ENCODE peak calls at places on chromosome 10, in five cellular contexts. B is heart left ventricle, P is prostate gland, G is Peyer's patch, I is uterus. T is an unnamed sample.

GRCh38 chr10:59285848-59286247 is 76.5 kb downstream of the FAM13C start:
- DNase-seq in B (no peak), P (no peak), G (no peak), I (no peak), T (no peak)

GRCh38 chr10:79342811-79343541 is 4.3 kb upstream of the PPIF start:
- DNase-seq in B (no peak), P (peak), G (peak), I (no peak), T (no peak)

GRCh38 chr10:71246591-71247143 is 34.3 kb downstream of the UNC5B start:
- DNase-seq in B (peak), P (peak), G (peak), I (no peak), T (peak)

GRCh38 chr10:128781636-128782035 is 655.4 kb upstream of the MKI67 start:
- DNase-seq in B (no peak), P (no peak), G (no peak), I (no peak), T (no peak)

GRCh38 chr10:112650588-112651030 is 203.6 kb downstream of the VTI1A start:
- DNase-seq in B (no peak), P (no peak), G (no peak), I (no peak), T (no peak)

GRCh38 chr10:60521974-60522405 is 132.3 kb upstream of the ANK3 start:
- DNase-seq in B (no peak), P (no peak), G (no peak), I (no peak), T (no peak)

GRCh38 chr10:126387931-126388911 is at the start of gene ADAM12:
- DNase-seq in B (no peak), P (no peak), G (no peak), I (peak), T (peak)

GRCh38 chr10:1369197-1369596 is 313.0 kb downstream of the WDR37 start:
- DNase-seq in B (no peak), P (no peak), G (no peak), I (no peak), T (no peak)

GRCh38 chr10:122558452-122558851 is 2.1 kb upstream of the DMBT1 start:
- DNase-seq in B (no peak), P (no peak), G (peak), I (no peak), T (no peak)

GRCh38 chr10:99346247-99346646 is 17.1 kb downstream of the CNNM1 start:
- DNase-seq in B (no peak), P (no peak), G (no peak), I (no peak), T (no peak)

GRCh38 chr10:74928742-74929191 is 102.4 kb downstream of the KAT6B start:
- DNase-seq in B (no peak), P (no peak), G (no peak), I (no peak), T (no peak)

GRCh38 chr10:69344591-69345244 is 66.4 kb downstream of the HK1 start:
- DNase-seq in B (no peak), P (no peak), G (no peak), I (no peak), T (no peak)

GRCh38 chr10:43229208-43230061 is 37.4 kb downstream of the RASGEF1A start:
- DNase-seq in B (peak), P (no peak), G (peak), I (peak), T (peak)

GRCh38 chr10:70733051-70733450 is 52.1 kb downstream of the TBATA start:
- DNase-seq in B (peak), P (no peak), G (no peak), I (no peak), T (no peak)

GRCh38 chr10:125538947-125539649 is 143.9 kb downstream of the TEX36 start:
- DNase-seq in B (no peak), P (peak), G (peak), I (no peak), T (peak)

DNA sequence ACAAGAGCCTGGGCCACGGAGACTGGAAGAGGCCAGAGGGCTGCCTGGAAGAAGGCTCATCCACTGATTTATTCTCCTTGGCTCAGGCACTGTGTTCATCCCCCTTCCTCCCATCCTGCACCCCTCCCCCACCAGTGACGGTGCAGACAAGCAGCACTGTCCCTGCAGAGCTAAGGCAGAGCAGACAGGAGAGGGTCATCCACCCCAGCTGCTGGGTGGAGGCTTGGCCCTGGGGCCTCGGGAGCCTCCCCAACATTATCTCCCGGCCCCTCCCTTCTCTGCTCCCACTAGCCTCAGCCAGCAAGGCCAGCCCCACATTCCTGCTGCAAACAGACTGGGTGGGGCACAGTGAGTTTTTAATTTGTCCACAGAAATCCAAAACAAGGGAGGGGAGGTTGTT is 24.9 kb upstream of the HSPA12A start:
- DNase-seq in B (no peak), P (no peak), G (no peak), I (peak), T (peak)
- TF ChIP-seq POLR2A in B (no peak), P (no peak), G (no peak), I (no peak), T (no peak)

GRCh38 chr10:104327745-104328635 is 10.3 kb downstream of the ITPRIP start:
- DNase-seq in B (no peak), P (no peak), G (peak), I (no peak), T (peak)
- TF ChIP-seq POLR2A in B (no peak), P (peak), G (no peak), I (peak), T (no peak)

GRCh38 chr10:129868470-129869035 is 95.5 kb downstream of the EBF3 start:
- DNase-seq in B (no peak), P (no peak), G (no peak), I (no peak), T (peak)

GRCh38 chr10:129865413-129865812 is 98.7 kb downstream of the EBF3 start:
- DNase-seq in B (no peak), P (no peak), G (no peak), I (no peak), T (peak)

GRCh38 chr10:129867780-129868179 is 96.3 kb downstream of the EBF3 start:
- DNase-seq in B (no peak), P (no peak), G (no peak), I (no peak), T (peak)

GRCh38 chr10:129865960-129866359 is 98.1 kb downstream of the EBF3 start:
- DNase-seq in B (no peak), P (no peak), G (no peak), I (no peak), T (no peak)

GRCh38 chr10:129866894-129867293 is 97.2 kb downstream of the EBF3 start:
- DNase-seq in B (no peak), P (no peak), G (no peak), I (no peak), T (peak)
- TF ChIP-seq POLR2A in B (no peak), P (no peak), G (no peak), I (no peak), T (no peak)

GRCh38 chr10:14954001-14954770 is at the start of gene DCLRE1C:
- DNase-seq in B (peak), P (peak), G (peak), I (peak), T (peak)
- TF ChIP-seq POLR2A in B (peak), P (peak), G (peak), I (peak), T (no peak)

DNA sequence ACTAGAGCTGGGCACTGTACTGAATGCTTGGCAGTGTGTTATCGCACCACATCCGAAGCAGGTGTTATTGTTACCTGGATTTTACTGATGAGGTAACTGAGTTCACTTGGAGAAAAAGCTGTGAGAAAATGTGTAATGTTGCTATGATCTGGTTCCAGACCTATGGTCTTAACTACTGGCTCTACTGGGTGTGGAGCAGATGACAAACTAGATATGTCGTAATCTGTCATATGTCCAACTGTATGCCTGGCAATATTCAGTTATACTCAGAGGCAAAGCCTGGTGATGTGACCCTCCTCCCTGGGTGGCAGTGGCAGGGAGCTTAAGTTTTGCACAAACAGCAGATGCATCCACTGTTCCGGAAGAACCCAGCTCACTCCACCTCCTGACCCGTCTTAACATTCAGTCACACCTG is 23.5 kb downstream of the SCD start:
- DNase-seq in B (no peak), P (peak), G (no peak), I (no peak), T (no peak)
- TF ChIP-seq POLR2A in B (no peak), P (peak), G (peak), I (no peak), T (no peak)

DNA sequence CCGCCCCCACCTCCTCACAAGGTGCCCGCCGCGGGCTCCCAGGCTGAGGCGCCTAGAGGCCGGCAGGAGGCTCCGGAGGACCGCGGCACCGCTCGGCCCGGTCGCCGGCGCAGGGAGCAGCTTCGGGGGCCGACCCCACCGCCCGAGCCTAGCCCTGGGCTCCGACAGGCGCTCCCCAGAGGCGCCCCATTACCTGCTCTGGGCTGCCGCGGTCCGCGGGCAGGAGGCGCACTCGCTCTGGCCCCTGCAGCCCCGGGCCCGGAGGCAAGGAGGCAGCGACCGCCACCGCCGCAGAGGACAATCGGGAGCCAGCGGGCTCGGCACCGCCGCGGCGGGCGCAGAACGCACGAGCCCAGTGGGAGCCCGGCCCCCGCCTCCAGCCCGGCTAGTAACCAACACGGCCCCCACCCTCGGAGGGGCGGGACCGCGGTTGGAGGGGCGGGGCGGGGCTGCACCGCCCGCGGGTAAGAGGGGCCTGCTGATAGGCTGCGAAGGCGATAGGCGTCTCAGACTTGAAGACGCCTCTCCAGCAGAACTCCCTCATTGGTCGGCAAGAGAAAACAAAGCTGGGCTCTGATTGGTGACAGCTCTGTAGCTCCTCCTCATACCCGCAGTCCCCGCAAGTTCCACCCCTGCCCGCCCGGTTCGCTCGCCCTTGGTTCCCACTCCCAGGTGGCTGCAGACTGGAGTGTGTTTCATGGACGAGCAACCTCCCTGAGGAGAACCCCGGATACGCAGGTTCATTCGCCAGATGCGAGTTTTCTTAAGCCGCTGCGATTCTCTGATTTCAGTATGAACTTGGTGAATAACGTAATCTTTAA is at the start of gene MPP7:
- DNase-seq in B (peak), P (peak), G (peak), I (peak), T (peak)
- TF ChIP-seq POLR2A in B (peak), P (peak), G (peak), I (no peak), T (no peak)

GRCh38 chr10:129963831-129964501 is at the start of gene EBF3:
- DNase-seq in B (peak), P (peak), G (peak), I (peak), T (peak)
- TF ChIP-seq POLR2A in B (peak), P (no peak), G (no peak), I (peak), T (no peak)

GRCh38 chr10:77380723-77381122 is 256.9 kb downstream of the KCNMA1 start:
- DNase-seq in B (no peak), P (no peak), G (no peak), I (no peak), T (no peak)

GRCh38 chr10:77374189-77374656 is 263.4 kb downstream of the KCNMA1 start:
- DNase-seq in B (no peak), P (peak), G (no peak), I (no peak), T (peak)

GRCh38 chr10:77377678-77378352 is 259.8 kb downstream of the KCNMA1 start:
- DNase-seq in B (no peak), P (no peak), G (no peak), I (no peak), T (no peak)

GRCh38 chr10:77378950-77379349 is 258.7 kb downstream of the KCNMA1 start:
- DNase-seq in B (no peak), P (no peak), G (no peak), I (no peak), T (no peak)

GRCh38 chr10:77377034-77377433 is 260.6 kb downstream of the KCNMA1 start:
- DNase-seq in B (no peak), P (no peak), G (no peak), I (no peak), T (no peak)
- TF ChIP-seq POLR2A in B (no peak), P (no peak), G (no peak), I (no peak), T (no peak)

DNA sequence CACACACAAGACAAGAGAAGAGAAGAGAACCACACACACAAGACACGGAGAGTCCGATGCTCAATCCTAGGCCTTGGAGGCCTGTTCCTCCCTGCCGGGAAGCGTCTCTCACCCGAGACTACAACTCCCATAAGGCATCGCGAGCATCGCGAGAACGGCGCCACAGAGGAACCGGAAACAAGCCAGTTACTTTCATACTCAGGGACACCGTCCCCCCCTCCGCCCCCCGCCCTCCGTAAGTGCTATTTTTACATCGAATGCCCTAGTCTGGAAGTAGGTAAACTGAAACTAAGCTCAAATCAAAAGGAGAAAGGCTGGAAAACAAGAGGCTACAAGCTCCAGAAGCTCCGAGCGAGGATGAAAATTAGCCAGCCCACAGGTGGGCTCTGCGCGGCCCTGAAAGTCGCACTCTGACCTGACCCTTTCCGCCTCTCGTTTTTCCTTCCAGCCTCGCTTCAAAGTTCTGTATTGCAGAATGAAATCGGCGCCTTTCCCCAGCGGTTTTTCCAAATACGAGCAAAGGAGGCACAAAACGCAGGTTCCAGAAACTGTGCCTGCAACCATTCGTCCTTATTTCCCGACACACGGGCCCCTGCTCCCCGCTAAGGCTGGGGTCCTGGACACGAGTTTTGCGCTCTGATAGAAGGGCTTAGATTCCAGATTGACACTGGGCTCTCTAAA is 11.5 kb upstream of the DNAJC12 start:
- DNase-seq in B (peak), P (peak), G (peak), I (peak), T (peak)
- TF ChIP-seq POLR2A in B (peak), P (peak), G (peak), I (peak), T (peak)

GRCh38 chr10:76977046-76977445 is 660.6 kb downstream of the KCNMA1 start:
- DNase-seq in B (no peak), P (no peak), G (no peak), I (no peak), T (no peak)
- TF ChIP-seq POLR2A in B (no peak), P (no peak), G (no peak), I (no peak), T (no peak)